ENCODE peak calls at places on chromosomes 3 and 15, in nine cellular contexts. M is activated CD4-positive, alpha-beta memory T cell treated with anti-CD3 and anti-CD28 coated beads for 36 hours; G is NCI-H774; U is stimulated activated naive CD8-positive, alpha-beta T cell treated with anti-CD3 and anti-CD28 coated beads, Interleukin-15, amount 100 ng/mL, for 72 hours; R is T follicular helper cell; W is breast epithelium; T is A549; E is cardiac fibroblast; A is CD8-positive, alpha-beta T cell. F is an unnamed sample.

GRCh38 chr15:75454471-75455418 is 3.3 kb upstream of the SIN3A start:
- DNase-seq in U (peak), T (peak), R (peak), A (peak), G (peak), W (peak), E (no peak), M (peak), F (peak)

GRCh38 chr15:90075420-90076289 is 26.6 kb downstream of the IDH2 start:
- DNase-seq in A (no peak), M (peak), R (no peak), G (no peak), U (no peak), T (no peak), W (no peak), E (no peak), F (no peak)

GRCh38 chr3:45885979-45886711 is at the start of gene CCR9:
- DNase-seq in U (no peak), A (no peak), T (no peak), G (no peak), W (no peak), R (no peak), E (no peak), M (no peak), F (no peak)

GRCh38 chr3:78659386-78659987 is 1108.3 kb downstream of the ROBO1 start:
- DNase-seq in U (peak), T (no peak), A (no peak), R (no peak), G (no peak), W (no peak), M (peak), E (peak), F (no peak)

GRCh38 chr3:57959407-57960173 is 48.6 kb upstream of the FLNB start:
- DNase-seq in M (no peak), W (no peak), E (peak), R (no peak), G (no peak), T (no peak), U (no peak), A (no peak), F (no peak)

GRCh38 chr3:28916713-28917499 is 364.0 kb upstream of the RBMS3 start:
- DNase-seq in A (no peak), G (no peak), U (peak), E (peak), W (no peak), R (no peak), M (peak), T (no peak), F (no peak)

GRCh38 chr3:190826018-190826417 is 36.5 kb downstream of the GMNC start:
- DNase-seq in A (no peak), R (no peak), T (no peak), G (no peak), M (no peak), W (no peak), U (no peak), E (no peak), F (no peak)

GRCh38 chr3:188294823-188295487 is 141.0 kb downstream of the LPP start:
- DNase-seq in G (peak), M (no peak), E (peak), U (no peak), T (peak), R (no peak), A (no peak), W (no peak), F (no peak)

GRCh38 chr3:5071061-5071460 is 51.0 kb upstream of the ARL8B start:
- DNase-seq in E (peak), U (no peak), M (no peak), A (no peak), W (no peak), R (no peak), G (no peak), T (no peak), F (no peak)

GRCh38 chr3:98557324-98558010 is 25.7 kb downstream of the GPR15 start:
- DNase-seq in R (no peak), U (peak), E (no peak), A (no peak), G (no peak), T (no peak), M (peak), W (no peak), F (no peak)

GRCh38 chr15:40501487-40501886 is 30.7 kb downstream of the CHST14 start:
- DNase-seq in W (no peak), R (no peak), G (no peak), U (no peak), A (no peak), T (no peak), E (peak), M (no peak), F (no peak)

GRCh38 chr15:59862191-59863155 is 141.6 kb upstream of the FOXB1 start:
- DNase-seq in M (no peak), R (no peak), W (no peak), T (no peak), A (no peak), U (no peak), G (no peak), E (no peak), F (no peak)

GRCh38 chr3:69944931-69945493 is 54.5 kb upstream of the SAMMSON start:
- DNase-seq in U (no peak), W (no peak), A (no peak), M (no peak), T (no peak), G (no peak), R (no peak), E (no peak), F (no peak)

GRCh38 chr3:111936967-111937366 is 41.9 kb upstream of the ABHD10 start:
- DNase-seq in A (no peak), M (no peak), T (no peak), G (no peak), E (peak), R (no peak), U (no peak), W (no peak), F (no peak)

GRCh38 chr15:69916169-69916785 is 181.4 kb downstream of the TLE3 start:
- DNase-seq in U (no peak), E (no peak), A (no peak), M (no peak), R (no peak), T (no peak), W (no peak), G (no peak), F (no peak)

GRCh38 chr3:111809196-111809595 is 49.9 kb upstream of the PHLDB2 start:
- DNase-seq in E (peak), W (no peak), M (no peak), T (no peak), R (no peak), G (no peak), A (no peak), U (no peak), F (no peak)

GRCh38 chr3:32089476-32089875 is 16.9 kb upstream of the GPD1L start:
- DNase-seq in E (no peak), A (no peak), R (no peak), W (no peak), U (no peak), T (no peak), G (no peak), M (no peak), F (no peak)

GRCh38 chr3:69288161-69288895 is 97.6 kb downstream of the FRMD4B start:
- DNase-seq in R (no peak), W (no peak), T (no peak), A (no peak), E (no peak), G (no peak), U (peak), M (peak), F (no peak)

GRCh38 chr3:63450634-63451363 is 172.7 kb downstream of the SYNPR start:
- DNase-seq in W (no peak), T (no peak), G (no peak), U (no peak), M (no peak), R (no peak), E (peak), A (no peak), F (no peak)

GRCh38 chr3:157238527-157238926 is 78.6 kb upstream of the CCNL1 start:
- DNase-seq in R (no peak), W (no peak), E (no peak), G (no peak), U (no peak), A (no peak), M (no peak), T (no peak), F (no peak)

GRCh38 chr15:37100109-37100873 is at the start of gene MEIS2:
- DNase-seq in W (peak), R (no peak), A (no peak), T (peak), M (peak), U (peak), G (peak), E (peak), F (no peak)

GRCh38 chr3:5429517-5429890 is 242.0 kb downstream of the EDEM1 start:
- DNase-seq in W (no peak), U (no peak), R (no peak), A (no peak), E (no peak), M (no peak), T (no peak), G (no peak), F (no peak)